ENCODE peak calls at places on chromosomes 11 and 22, in ten cellular contexts. Y is fibroblast of lung; O is hepatocyte; K is endothelial cell of umbilical vein; X is mesendoderm; E is CD4-positive, alpha-beta memory T cell; L is kidney epithelial cell; R is psoas muscle; N is colonic mucosa; Z is left ventricle myocardium inferior. F is an unnamed sample.
A peak's percentile ranks its signal among the peaks of the same experiment; 100 is the strongest.

GRCh38 chr11:12901272-12901671 is 107.8 kb upstream of the RASSF10 start:
- DNase-seq in X (no peak), L (no peak), Y (no peak), O (no peak), E (no peak), K (no peak), Z (no peak), N (no peak), R (no peak), F (no peak)

GRCh38 chr11:121930004-121930965 is 185.7 kb downstream of the BLID start:
- DNase-seq in K (peak; percentile 68), X (peak; percentile 10), Z (no peak), Y (peak; percentile 36), R (no peak), E (no peak), O (no peak), L (peak; percentile 49), N (no peak), F (no peak)

GRCh38 chr11:126969865-126970479 is 30.6 kb downstream of the KIRREL3 start:
- DNase-seq in X (peak; percentile 49), Y (peak; percentile 14), R (no peak), O (peak; percentile 34), E (no peak), N (no peak), L (no peak), Z (no peak), K (no peak), F (peak; percentile 15)

GRCh38 chr11:110329441-110329840 is 33.0 kb upstream of the RDX start:
- DNase-seq in E (no peak), X (peak; percentile 59), N (no peak), K (no peak), Y (no peak), Z (no peak), R (no peak), L (no peak), O (no peak), F (no peak)

GRCh38 chr11:10623797-10624761 is 55.6 kb upstream of the LYVE1 start:
- DNase-seq in R (peak; percentile 43), Z (no peak), Y (peak; percentile 32), O (no peak), K (no peak), N (no peak), E (no peak), L (no peak), X (peak; percentile 75), F (peak; percentile 85)

GRCh38 chr11:69640995-69641581 is at the start of gene CCND1:
- DNase-seq in N (peak; percentile 82), K (peak; percentile 84), Y (peak; percentile 94), X (peak; percentile 98), Z (peak; percentile 76), E (peak; percentile 38), O (peak; percentile 92), R (peak; percentile 63), L (peak; percentile 67), F (peak; percentile 95)

GRCh38 chr11:60974726-60975125 is 3.2 kb downstream of the CD6 start:
- DNase-seq in K (no peak), Y (no peak), Z (no peak), L (no peak), R (no peak), X (no peak), O (no peak), E (no peak), N (no peak), F (no peak)

GRCh38 chr11:8283510-8284272 is 20.0 kb upstream of the LMO1 start:
- DNase-seq in E (no peak), O (peak; percentile 36), K (no peak), L (no peak), Y (no peak), X (peak; percentile 63), N (peak; percentile 11), R (no peak), Z (no peak), F (peak; percentile 85)

GRCh38 chr11:133153031-133153430 is 379.3 kb downstream of the OPCML start:
- DNase-seq in X (peak; percentile 47), E (no peak), O (no peak), N (no peak), L (no peak), Y (no peak), K (no peak), Z (no peak), R (no peak), F (no peak)

GRCh38 chr11:10688401-10688800 is 5.2 kb downstream of the IRAG1 start:
- DNase-seq in X (peak; percentile 45), N (no peak), O (no peak), Y (no peak), K (no peak), L (peak; percentile 49), Z (no peak), E (no peak), R (no peak), F (peak; percentile 59)

DNA sequence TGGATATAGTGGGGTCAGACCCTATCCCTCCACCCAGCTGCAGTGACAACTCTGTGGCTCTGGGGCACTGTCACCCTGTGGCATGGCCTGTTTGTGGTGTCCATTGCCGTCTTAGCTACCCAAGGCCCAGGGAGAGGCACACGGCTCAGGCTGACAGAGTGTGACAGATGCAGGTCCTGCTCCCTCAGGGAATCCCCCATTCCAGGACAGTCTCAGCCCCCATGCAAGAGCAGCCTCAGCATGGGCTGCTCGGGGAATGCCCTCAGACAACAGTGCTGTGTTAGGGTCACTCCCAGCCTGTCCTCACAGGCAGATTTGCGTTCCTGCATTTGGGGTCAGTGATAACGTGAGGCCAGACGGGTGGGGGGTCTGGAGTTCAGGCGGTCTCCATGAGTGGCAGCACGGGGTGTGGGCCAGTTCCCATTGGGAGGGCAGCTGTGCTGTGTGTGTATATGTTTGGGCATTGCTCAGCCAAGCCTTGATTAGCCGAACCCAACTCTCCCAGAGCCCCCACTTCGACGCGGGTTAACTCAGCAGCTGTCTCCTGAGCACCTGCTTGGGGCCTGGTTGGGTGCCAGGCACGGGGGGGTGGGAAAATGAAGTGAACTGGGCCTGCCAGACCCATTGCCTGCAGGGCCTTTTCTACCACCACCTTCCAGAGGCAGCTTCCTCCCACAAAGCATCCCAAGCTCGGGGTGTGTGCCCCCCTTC is 5.3 kb upstream of the KCNQ1OT1 start:
- DNase-seq in E (no peak), N (no peak), O (no peak), R (peak; percentile 16), X (no peak), Y (no peak), K (no peak), Z (no peak), L (no peak), F (peak; percentile 42)
- H3K27me3 ChIP-seq in E (no peaks in the 10 kb centered on the region), N (no peaks in the 10 kb centered on the region), O (no peaks in the 10 kb centered on the region), R (no peaks in the 10 kb centered on the region), X (no peaks in the 10 kb centered on the region), Y (peaks cover 11% of the 10 kb centered on the region), K (no peaks in the 10 kb centered on the region), Z (no peaks in the 10 kb centered on the region), L (peaks cover 6% of the 10 kb centered on the region), F (peaks cover 25% of the 10 kb centered on the region)

GRCh38 chr11:57202282-57202681 is 20.5 kb downstream of the LRRC55 start:
- DNase-seq in Y (no peak), X (no peak), K (no peak), E (no peak), Z (peak; percentile 54), R (peak; percentile 72), L (no peak), O (no peak), N (no peak), F (no peak)
- H3K27me3 ChIP-seq in Y (peaks cover 24% of the 10 kb centered on the region), X (no peaks in the 10 kb centered on the region), K (peaks cover 5% of the 10 kb centered on the region), E (no peaks in the 10 kb centered on the region), Z (peaks cover 4% of the 10 kb centered on the region), R (no peaks in the 10 kb centered on the region), L (peaks cover 2% of the 10 kb centered on the region), O (no peaks in the 10 kb centered on the region), N (no peaks in the 10 kb centered on the region), F (no peaks in the 10 kb centered on the region)

GRCh38 chr11:125165111-125165663 is 636 bp downstream of the PKNOX2 start:
- DNase-seq in R (peak; percentile 49), N (no peak), Y (peak; percentile 26), E (no peak), K (peak; percentile 32), Z (peak; percentile 36), O (peak; percentile 40), L (no peak), X (peak; percentile 75), F (peak; percentile 81)

GRCh38 chr11:125162743-125163142 is 1.8 kb upstream of the PKNOX2 start:
- DNase-seq in N (no peak), Y (no peak), R (no peak), L (no peak), E (no peak), X (peak; percentile 83), K (no peak), Z (no peak), O (no peak), F (peak; percentile 68)

GRCh38 chr11:125164091-125164421 is 495 bp upstream of the PKNOX2 start:
- DNase-seq in E (no peak), Y (no peak), X (no peak), O (no peak), L (no peak), Z (no peak), K (no peak), N (no peak), R (no peak), F (no peak)

GRCh38 chr11:125164422-125165110 is at the start of gene PKNOX2:
- DNase-seq in K (peak; percentile 65), L (no peak), E (peak; percentile 51), O (peak; percentile 91), X (peak; percentile 92), Z (peak; percentile 82), R (peak; percentile 84), Y (peak; percentile 84), N (peak; percentile 65), F (peak; percentile 96)

DNA sequence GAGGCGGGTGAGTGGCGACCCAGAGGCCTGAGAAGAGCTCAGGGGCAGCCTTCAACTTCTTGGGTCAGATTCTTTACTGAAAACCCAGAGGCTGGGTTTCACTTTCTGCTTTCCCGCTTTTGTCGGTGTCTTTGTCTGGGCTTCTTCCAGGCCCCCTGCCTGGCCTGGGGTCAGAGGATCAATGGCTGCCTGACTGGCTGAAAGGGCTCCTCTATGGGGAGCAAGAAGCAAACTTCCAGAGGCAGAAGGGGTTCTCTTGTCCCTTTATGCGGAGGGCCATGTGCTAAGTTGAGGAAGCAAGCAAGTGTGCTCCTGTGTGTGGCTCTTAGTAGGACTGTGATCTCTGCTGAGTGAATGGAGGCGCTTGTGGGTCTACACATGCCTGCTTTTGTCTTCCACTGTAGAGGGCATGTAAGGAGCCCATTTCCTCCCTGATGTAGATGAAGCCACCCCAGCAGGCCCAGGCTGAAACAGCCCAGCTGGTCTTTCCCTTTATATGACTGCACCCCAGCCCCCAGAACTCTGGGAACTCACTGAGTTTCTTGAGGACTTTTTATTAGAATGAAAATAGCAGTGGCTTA is 1.0 kb upstream of the PKNOX2 start:
- DNase-seq in X (peak; percentile 66), K (no peak), L (no peak), N (no peak), Z (no peak), O (no peak), Y (no peak), R (no peak), E (no peak), F (peak; percentile 77)
- H3K27me3 ChIP-seq in X (no peaks in the 10 kb centered on the region), K (peaks cover 25% of the 10 kb centered on the region), L (peaks cover 24% of the 10 kb centered on the region), N (peaks cover 33% of the 10 kb centered on the region), Z (peaks cover 36% of the 10 kb centered on the region), O (peaks cover 42% of the 10 kb centered on the region), Y (no peaks in the 10 kb centered on the region), R (no peaks in the 10 kb centered on the region), E (peaks cover 32% of the 10 kb centered on the region), F (peaks cover 36% of the 10 kb centered on the region)

GRCh38 chr11:1451781-1452470 is 34.7 kb downstream of the MOB2 start:
- DNase-seq in E (no peak), L (no peak), Z (no peak), N (no peak), K (no peak), Y (no peak), O (no peak), X (no peak), R (no peak), F (no peak)
- H3K27me3 ChIP-seq in E (no peaks in the 10 kb centered on the region), L (peaks cover 17% of the 10 kb centered on the region), Z (peaks cover 49% of the 10 kb centered on the region), N (no peaks in the 10 kb centered on the region), K (no peaks in the 10 kb centered on the region), Y (no peaks in the 10 kb centered on the region), O (no peaks in the 10 kb centered on the region), X (no peaks in the 10 kb centered on the region), R (no peaks in the 10 kb centered on the region), F (no peaks in the 10 kb centered on the region)

GRCh38 chr22:40712311-40712710 is 33.0 kb downstream of the MCHR1 start:
- DNase-seq in K (no peak), N (no peak), O (no peak), E (no peak), X (no peak), R (no peak), Y (no peak), L (no peak), Z (no peak), F (no peak)
- H3K27me3 ChIP-seq in K (no peaks in the 10 kb centered on the region), N (no peaks in the 10 kb centered on the region), O (no peaks in the 10 kb centered on the region), E (no peaks in the 10 kb centered on the region), X (no peaks in the 10 kb centered on the region), R (no peaks in the 10 kb centered on the region), Y (no peaks in the 10 kb centered on the region), L (no peaks in the 10 kb centered on the region), Z (no peaks in the 10 kb centered on the region), F (no peaks in the 10 kb centered on the region)